ENCODE peak calls at places on chromosomes 5 and 9, in seven cellular contexts. One of them, this sample, is unnamed.

GRCh38 chr5:112923148-112923917 is 1.3 kb upstream of the REEP5 start:
- DNase-seq in endothelial cell of umbilical vein: no peak
- DNase-seq in prostate gland: no peak
- DNase-seq in sigmoid colon: no peak
- DNase-seq in psoas muscle: no peak
- DNase-seq in AG04450: no peak
- DNase-seq in CD8-positive, alpha-beta T cell: no peak
- DNase-seq in this sample: no peak

GRCh38 chr5:157870837-157871834 is 12.2 kb upstream of the CLINT1 start:
- DNase-seq in endothelial cell of umbilical vein: peak
- DNase-seq in prostate gland: no peak
- DNase-seq in sigmoid colon: no peak
- DNase-seq in psoas muscle: no peak
- DNase-seq in AG04450: no peak
- DNase-seq in CD8-positive, alpha-beta T cell: no peak
- DNase-seq in this sample: peak

GRCh38 chr9:115069771-115070170 is 48.2 kb downstream of the TNC start:
- DNase-seq in endothelial cell of umbilical vein: no peak
- DNase-seq in prostate gland: no peak
- DNase-seq in sigmoid colon: no peak
- DNase-seq in psoas muscle: no peak
- DNase-seq in AG04450: no peak
- DNase-seq in CD8-positive, alpha-beta T cell: no peak
- DNase-seq in this sample: no peak

GRCh38 chr9:71858812-71859211 is 52.2 kb downstream of the ABHD17B start:
- DNase-seq in endothelial cell of umbilical vein: no peak
- DNase-seq in prostate gland: no peak
- DNase-seq in sigmoid colon: no peak
- DNase-seq in psoas muscle: no peak
- DNase-seq in AG04450: no peak
- DNase-seq in CD8-positive, alpha-beta T cell: no peak
- DNase-seq in this sample: no peak

GRCh38 chr9:136943291-136944093 is 1.0 kb downstream of the FBXW5 start:
- DNase-seq in endothelial cell of umbilical vein: no peak
- DNase-seq in prostate gland: no peak
- DNase-seq in sigmoid colon: peak
- DNase-seq in psoas muscle: peak
- DNase-seq in AG04450: no peak
- DNase-seq in CD8-positive, alpha-beta T cell: no peak
- DNase-seq in this sample: peak

GRCh38 chr5:13708906-13709305 is 235.6 kb downstream of the DNAH5 start:
- DNase-seq in endothelial cell of umbilical vein: no peak
- DNase-seq in prostate gland: no peak
- DNase-seq in sigmoid colon: no peak
- DNase-seq in psoas muscle: no peak
- DNase-seq in AG04450: no peak
- DNase-seq in CD8-positive, alpha-beta T cell: no peak
- DNase-seq in this sample: no peak

GRCh38 chr9:136323420-136323819 is 3.9 kb upstream of the GPSM1 start:
- DNase-seq in endothelial cell of umbilical vein: no peak
- DNase-seq in prostate gland: peak
- DNase-seq in sigmoid colon: no peak
- DNase-seq in psoas muscle: no peak
- DNase-seq in AG04450: no peak
- DNase-seq in CD8-positive, alpha-beta T cell: no peak
- DNase-seq in this sample: no peak

GRCh38 chr9:96150324-96151023 is 151.5 kb downstream of the HSD17B3 start:
- DNase-seq in endothelial cell of umbilical vein: no peak
- DNase-seq in prostate gland: no peak
- DNase-seq in sigmoid colon: peak
- DNase-seq in psoas muscle: no peak
- DNase-seq in AG04450: no peak
- DNase-seq in CD8-positive, alpha-beta T cell: peak
- DNase-seq in this sample: no peak

GRCh38 chr9:97600531-97601227 is 32.5 kb downstream of the TSTD2 start:
- DNase-seq in endothelial cell of umbilical vein: no peak
- DNase-seq in prostate gland: no peak
- DNase-seq in sigmoid colon: no peak
- DNase-seq in psoas muscle: no peak
- DNase-seq in AG04450: no peak
- DNase-seq in CD8-positive, alpha-beta T cell: no peak
- DNase-seq in this sample: no peak

GRCh38 chr5:58410441-58410840 is 49.4 kb downstream of the PLK2 start:
- DNase-seq in endothelial cell of umbilical vein: peak
- DNase-seq in prostate gland: no peak
- DNase-seq in sigmoid colon: no peak
- DNase-seq in psoas muscle: no peak
- DNase-seq in AG04450: peak
- DNase-seq in CD8-positive, alpha-beta T cell: no peak
- DNase-seq in this sample: no peak

GRCh38 chr5:83564069-83564749 is 92.7 kb downstream of the VCAN start:
- DNase-seq in endothelial cell of umbilical vein: peak
- DNase-seq in prostate gland: no peak
- DNase-seq in sigmoid colon: no peak
- DNase-seq in psoas muscle: no peak
- DNase-seq in AG04450: no peak
- DNase-seq in CD8-positive, alpha-beta T cell: no peak
- DNase-seq in this sample: no peak

GRCh38 chr5:137751869-137752491 is 2.2 kb downstream of the HNRNPA0 start:
- DNase-seq in endothelial cell of umbilical vein: peak
- DNase-seq in prostate gland: peak
- DNase-seq in sigmoid colon: no peak
- DNase-seq in psoas muscle: no peak
- DNase-seq in AG04450: no peak
- DNase-seq in CD8-positive, alpha-beta T cell: no peak
- DNase-seq in this sample: no peak

GRCh38 chr5:9284781-9285307 is 261.0 kb downstream of the SEMA5A start:
- DNase-seq in endothelial cell of umbilical vein: no peak
- DNase-seq in prostate gland: no peak
- DNase-seq in sigmoid colon: no peak
- DNase-seq in psoas muscle: no peak
- DNase-seq in AG04450: peak
- DNase-seq in CD8-positive, alpha-beta T cell: no peak
- DNase-seq in this sample: no peak

GRCh38 chr9:108924436-108924835 is 9.5 kb downstream of the ELP1 start:
- DNase-seq in endothelial cell of umbilical vein: no peak
- DNase-seq in prostate gland: no peak
- DNase-seq in sigmoid colon: no peak
- DNase-seq in psoas muscle: no peak
- DNase-seq in AG04450: no peak
- DNase-seq in CD8-positive, alpha-beta T cell: no peak
- DNase-seq in this sample: no peak

GRCh38 chr9:135969064-135969683 is 8.0 kb upstream of the UBAC1 start:
- DNase-seq in endothelial cell of umbilical vein: peak
- DNase-seq in prostate gland: no peak
- DNase-seq in sigmoid colon: peak
- DNase-seq in psoas muscle: no peak
- DNase-seq in AG04450: no peak
- DNase-seq in CD8-positive, alpha-beta T cell: no peak
- DNase-seq in this sample: no peak

GRCh38 chr5:158013939-158014338 is 155.0 kb upstream of the CLINT1 start:
- DNase-seq in endothelial cell of umbilical vein: peak
- DNase-seq in prostate gland: no peak
- DNase-seq in sigmoid colon: no peak
- DNase-seq in psoas muscle: no peak
- DNase-seq in AG04450: no peak
- DNase-seq in CD8-positive, alpha-beta T cell: no peak
- DNase-seq in this sample: no peak

GRCh38 chr5:124421584-124421983 is 324.9 kb downstream of the ZNF608 start:
- DNase-seq in endothelial cell of umbilical vein: no peak
- DNase-seq in prostate gland: no peak
- DNase-seq in sigmoid colon: no peak
- DNase-seq in psoas muscle: no peak
- DNase-seq in AG04450: no peak
- DNase-seq in CD8-positive, alpha-beta T cell: no peak
- DNase-seq in this sample: no peak

GRCh38 chr5:32541241-32541640 is 44.1 kb upstream of the SUB1 start:
- DNase-seq in endothelial cell of umbilical vein: no peak
- DNase-seq in prostate gland: peak
- DNase-seq in sigmoid colon: no peak
- DNase-seq in psoas muscle: no peak
- DNase-seq in AG04450: no peak
- DNase-seq in CD8-positive, alpha-beta T cell: no peak
- DNase-seq in this sample: no peak

GRCh38 chr5:19608434-19608833 is 379.6 kb downstream of the CDH18 start:
- DNase-seq in endothelial cell of umbilical vein: no peak
- DNase-seq in prostate gland: no peak
- DNase-seq in sigmoid colon: no peak
- DNase-seq in psoas muscle: no peak
- DNase-seq in AG04450: no peak
- DNase-seq in CD8-positive, alpha-beta T cell: no peak
- DNase-seq in this sample: no peak

GRCh38 chr5:177526191-177526590 is 9.4 kb upstream of the DDX41 start:
- DNase-seq in endothelial cell of umbilical vein: no peak
- DNase-seq in prostate gland: no peak
- DNase-seq in sigmoid colon: peak
- DNase-seq in psoas muscle: no peak
- DNase-seq in AG04450: no peak
- DNase-seq in CD8-positive, alpha-beta T cell: no peak
- DNase-seq in this sample: peak

GRCh38 chr9:126420643-126421564 is 94.3 kb downstream of the MVB12B start:
- DNase-seq in endothelial cell of umbilical vein: no peak
- DNase-seq in prostate gland: no peak
- DNase-seq in sigmoid colon: no peak
- DNase-seq in psoas muscle: no peak
- DNase-seq in AG04450: no peak
- DNase-seq in CD8-positive, alpha-beta T cell: no peak
- DNase-seq in this sample: no peak

GRCh38 chr5:132385321-132386105 is 16.0 kb downstream of the SLC22A5 start:
- DNase-seq in endothelial cell of umbilical vein: peak
- DNase-seq in prostate gland: peak
- DNase-seq in sigmoid colon: no peak
- DNase-seq in psoas muscle: no peak
- DNase-seq in AG04450: no peak
- DNase-seq in CD8-positive, alpha-beta T cell: peak
- DNase-seq in this sample: no peak

GRCh38 chr5:77777911-77778310 is 1.8 kb upstream of the TBCA start:
- DNase-seq in endothelial cell of umbilical vein: no peak
- DNase-seq in prostate gland: no peak
- DNase-seq in sigmoid colon: no peak
- DNase-seq in psoas muscle: no peak
- DNase-seq in AG04450: no peak
- DNase-seq in CD8-positive, alpha-beta T cell: no peak
- DNase-seq in this sample: no peak

GRCh38 chr5:43543434-43543833 is 13.4 kb downstream of the PAIP1 start:
- DNase-seq in endothelial cell of umbilical vein: no peak
- DNase-seq in prostate gland: no peak
- DNase-seq in sigmoid colon: no peak
- DNase-seq in psoas muscle: no peak
- DNase-seq in AG04450: no peak
- DNase-seq in CD8-positive, alpha-beta T cell: no peak
- DNase-seq in this sample: no peak

GRCh38 chr5:43536972-43537371 is 19.9 kb downstream of the PAIP1 start:
- DNase-seq in endothelial cell of umbilical vein: no peak
- DNase-seq in prostate gland: no peak
- DNase-seq in sigmoid colon: no peak
- DNase-seq in psoas muscle: no peak
- DNase-seq in AG04450: no peak
- DNase-seq in CD8-positive, alpha-beta T cell: no peak
- DNase-seq in this sample: no peak

DNA sequence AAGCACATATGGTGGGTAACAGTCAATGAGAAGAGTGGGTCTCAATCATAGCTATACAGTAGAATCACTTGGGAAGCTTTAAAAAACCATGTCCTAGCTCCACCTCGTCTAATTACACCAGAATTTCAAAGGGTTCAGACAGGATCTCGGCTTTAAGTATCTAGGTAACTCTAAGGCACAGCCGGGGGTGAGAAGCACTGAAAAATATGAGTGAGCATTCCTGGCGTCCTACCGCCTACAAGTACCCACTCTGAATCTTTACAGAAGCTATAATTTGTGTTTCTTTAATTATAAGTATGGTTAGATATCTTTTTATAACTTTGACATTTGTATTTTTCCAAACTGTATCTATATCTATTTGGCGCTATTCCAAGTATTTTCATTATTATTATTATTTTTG is 16.1 kb downstream of the PAIP1 start:
- DNase-seq in endothelial cell of umbilical vein: no peak
- DNase-seq in prostate gland: no peak
- DNase-seq in sigmoid colon: no peak
- DNase-seq in psoas muscle: no peak
- DNase-seq in AG04450: no peak
- DNase-seq in CD8-positive, alpha-beta T cell: no peak
- DNase-seq in this sample: no peak
- H3K4me3 ChIP-seq in endothelial cell of umbilical vein: no peak
- H3K4me3 ChIP-seq in prostate gland: no peak
- H3K4me3 ChIP-seq in sigmoid colon: no peak
- H3K4me3 ChIP-seq in psoas muscle: no peak
- H3K4me3 ChIP-seq in AG04450: no peak
- H3K4me3 ChIP-seq in CD8-positive, alpha-beta T cell: no peak
- H3K4me3 ChIP-seq in this sample: no peak

DNA sequence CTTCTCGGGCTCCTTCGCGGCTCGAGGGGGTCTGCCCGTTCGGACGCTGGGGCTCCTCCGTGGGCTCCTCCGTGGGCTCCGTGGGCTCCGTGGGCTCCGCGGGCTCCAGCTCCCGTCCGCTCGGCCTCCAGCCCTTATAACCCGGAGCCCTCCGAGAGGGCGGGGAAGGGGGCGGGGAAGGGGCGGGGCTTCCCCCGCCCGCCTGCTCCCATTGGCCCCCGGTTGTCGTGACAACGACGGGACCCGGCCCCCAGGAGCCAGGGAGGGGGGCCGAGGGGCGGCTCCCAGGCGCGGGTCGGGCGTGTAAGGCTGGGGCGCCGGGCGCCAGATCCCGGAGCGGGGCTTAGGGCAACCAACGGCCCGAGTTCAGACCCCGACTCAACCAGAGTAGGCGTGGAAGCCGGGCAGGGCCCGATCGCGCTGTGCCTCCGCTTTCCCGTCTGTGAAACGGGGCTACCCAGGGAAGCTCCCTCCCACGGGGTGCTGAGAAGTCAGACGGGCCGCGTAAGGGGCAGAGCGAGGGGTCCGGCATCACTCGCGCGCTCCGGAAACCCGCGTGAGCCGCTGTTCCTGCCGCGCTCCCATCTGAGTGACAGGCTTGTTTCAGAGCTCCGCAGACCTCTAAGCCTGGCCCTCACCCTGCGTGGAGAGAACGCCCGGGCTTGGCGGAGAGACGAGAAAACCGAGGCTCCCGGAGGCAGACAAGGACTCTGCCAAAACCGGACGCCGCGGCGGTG is at the start of gene GFPT2:
- DNase-seq in endothelial cell of umbilical vein: peak
- DNase-seq in prostate gland: peak
- DNase-seq in sigmoid colon: peak
- DNase-seq in psoas muscle: peak
- DNase-seq in AG04450: peak
- DNase-seq in CD8-positive, alpha-beta T cell: peak
- DNase-seq in this sample: peak
- H3K27ac ChIP-seq in endothelial cell of umbilical vein: peak
- H3K27ac ChIP-seq in prostate gland: peak
- H3K27ac ChIP-seq in sigmoid colon: peak
- H3K27ac ChIP-seq in psoas muscle: no peak
- H3K27ac ChIP-seq in AG04450: no peak
- H3K27ac ChIP-seq in CD8-positive, alpha-beta T cell: no peak
- H3K27ac ChIP-seq in this sample: no peak

GRCh38 chr5:66903709-66904108 is 292.9 kb downstream of the CD180 start:
- DNase-seq in endothelial cell of umbilical vein: no peak
- DNase-seq in prostate gland: no peak
- DNase-seq in sigmoid colon: no peak
- DNase-seq in psoas muscle: no peak
- DNase-seq in AG04450: no peak
- DNase-seq in CD8-positive, alpha-beta T cell: no peak
- DNase-seq in this sample: no peak
- H3K4me3 ChIP-seq in endothelial cell of umbilical vein: no peak
- H3K4me3 ChIP-seq in prostate gland: no peak
- H3K4me3 ChIP-seq in sigmoid colon: no peak
- H3K4me3 ChIP-seq in psoas muscle: no peak
- H3K4me3 ChIP-seq in AG04450: no peak
- H3K4me3 ChIP-seq in CD8-positive, alpha-beta T cell: no peak
- H3K4me3 ChIP-seq in this sample: no peak

GRCh38 chr5:67014957-67015400 is 181.6 kb downstream of the CD180 start:
- DNase-seq in endothelial cell of umbilical vein: peak
- DNase-seq in prostate gland: peak
- DNase-seq in sigmoid colon: no peak
- DNase-seq in psoas muscle: no peak
- DNase-seq in AG04450: no peak
- DNase-seq in CD8-positive, alpha-beta T cell: no peak
- DNase-seq in this sample: no peak
- H3K27ac ChIP-seq in endothelial cell of umbilical vein: peak
- H3K27ac ChIP-seq in prostate gland: peak
- H3K27ac ChIP-seq in sigmoid colon: peak
- H3K27ac ChIP-seq in psoas muscle: peak
- H3K27ac ChIP-seq in AG04450: no peak
- H3K27ac ChIP-seq in CD8-positive, alpha-beta T cell: no peak
- H3K27ac ChIP-seq in this sample: peak

This sample was measured in RWPE2.